ENCODE peak calls at places on chromosomes 7 and 10, in nine cellular contexts. One of them, this sample, is unnamed.
A peak's percentile ranks its signal among the peaks of the same experiment; 100 is the strongest.

GRCh38 chr10:106467506-106467905 is 697.0 kb downstream of the SORCS1 start:
- DNase-seq in HEK293T: no peak
- DNase-seq in stimulated activated CD4-positive, alpha-beta T cell treated with anti-CD3 and anti-CD28 coated beads, Interleukin-4, amount 100 ng/mL, for 1 hour: no peak
- DNase-seq in kidney tubule cell: no peak
- DNase-seq in M059J: peak; percentile 2
- DNase-seq in activated CD4-positive, alpha-beta T cell treated with anti-CD3 and anti-CD28 coated beads, Interleukin-2, amount 50 U/mL, for 1 hour: no peak
- DNase-seq in stimulated activated CD8-positive, alpha-beta memory T cell treated with anti-CD3 and anti-CD28 coated beads, Interleukin-7, amount 100 ng/mL, for 24 hours: no peak
- DNase-seq in activated effector memory CD4-positive, alpha-beta T cell treated with anti-CD3 and anti-CD28 coated beads, Interleukin-2, amount 50 U/mL, for 16 hours: no peak
- DNase-seq in NCI-H1105 treated with DMSO at 0.1 percent for 48 hours: no peak
- DNase-seq in this sample: no peak

GRCh38 chr7:20991544-20991943 is 204.9 kb upstream of the SP8 start:
- DNase-seq in stimulated activated CD8-positive, alpha-beta memory T cell treated with anti-CD3 and anti-CD28 coated beads, Interleukin-7, amount 100 ng/mL, for 24 hours: no peak
- DNase-seq in M059J: no peak
- DNase-seq in activated effector memory CD4-positive, alpha-beta T cell treated with anti-CD3 and anti-CD28 coated beads, Interleukin-2, amount 50 U/mL, for 16 hours: no peak
- DNase-seq in HEK293T: no peak
- DNase-seq in kidney tubule cell: no peak
- DNase-seq in stimulated activated CD4-positive, alpha-beta T cell treated with anti-CD3 and anti-CD28 coated beads, Interleukin-4, amount 100 ng/mL, for 1 hour: no peak
- DNase-seq in activated CD4-positive, alpha-beta T cell treated with anti-CD3 and anti-CD28 coated beads, Interleukin-2, amount 50 U/mL, for 1 hour: no peak
- DNase-seq in NCI-H1105 treated with DMSO at 0.1 percent for 48 hours: no peak
- DNase-seq in this sample: peak; percentile 27

GRCh38 chr7:104772405-104772821 is 241.6 kb upstream of the KMT2E start:
- DNase-seq in NCI-H1105 treated with DMSO at 0.1 percent for 48 hours: no peak
- DNase-seq in activated effector memory CD4-positive, alpha-beta T cell treated with anti-CD3 and anti-CD28 coated beads, Interleukin-2, amount 50 U/mL, for 16 hours: no peak
- DNase-seq in activated CD4-positive, alpha-beta T cell treated with anti-CD3 and anti-CD28 coated beads, Interleukin-2, amount 50 U/mL, for 1 hour: no peak
- DNase-seq in stimulated activated CD4-positive, alpha-beta T cell treated with anti-CD3 and anti-CD28 coated beads, Interleukin-4, amount 100 ng/mL, for 1 hour: no peak
- DNase-seq in M059J: no peak
- DNase-seq in stimulated activated CD8-positive, alpha-beta memory T cell treated with anti-CD3 and anti-CD28 coated beads, Interleukin-7, amount 100 ng/mL, for 24 hours: no peak
- DNase-seq in kidney tubule cell: no peak
- DNase-seq in HEK293T: no peak
- DNase-seq in this sample: no peak

GRCh38 chr10:62811159-62811875 is 4.8 kb downstream of the EGR2 start:
- DNase-seq in M059J: no peak
- DNase-seq in NCI-H1105 treated with DMSO at 0.1 percent for 48 hours: no peak
- DNase-seq in stimulated activated CD4-positive, alpha-beta T cell treated with anti-CD3 and anti-CD28 coated beads, Interleukin-4, amount 100 ng/mL, for 1 hour: peak; percentile 60
- DNase-seq in HEK293T: no peak
- DNase-seq in activated effector memory CD4-positive, alpha-beta T cell treated with anti-CD3 and anti-CD28 coated beads, Interleukin-2, amount 50 U/mL, for 16 hours: peak; percentile 89
- DNase-seq in activated CD4-positive, alpha-beta T cell treated with anti-CD3 and anti-CD28 coated beads, Interleukin-2, amount 50 U/mL, for 1 hour: peak; percentile 46
- DNase-seq in kidney tubule cell: no peak
- DNase-seq in stimulated activated CD8-positive, alpha-beta memory T cell treated with anti-CD3 and anti-CD28 coated beads, Interleukin-7, amount 100 ng/mL, for 24 hours: no peak
- DNase-seq in this sample: no peak

GRCh38 chr7:96084880-96085551 is 236.9 kb downstream of the SLC25A13 start:
- DNase-seq in M059J: peak; percentile 85
- DNase-seq in NCI-H1105 treated with DMSO at 0.1 percent for 48 hours: peak; percentile 92
- DNase-seq in activated effector memory CD4-positive, alpha-beta T cell treated with anti-CD3 and anti-CD28 coated beads, Interleukin-2, amount 50 U/mL, for 16 hours: no peak
- DNase-seq in stimulated activated CD4-positive, alpha-beta T cell treated with anti-CD3 and anti-CD28 coated beads, Interleukin-4, amount 100 ng/mL, for 1 hour: no peak
- DNase-seq in activated CD4-positive, alpha-beta T cell treated with anti-CD3 and anti-CD28 coated beads, Interleukin-2, amount 50 U/mL, for 1 hour: no peak
- DNase-seq in kidney tubule cell: peak; percentile 88
- DNase-seq in stimulated activated CD8-positive, alpha-beta memory T cell treated with anti-CD3 and anti-CD28 coated beads, Interleukin-7, amount 100 ng/mL, for 24 hours: no peak
- DNase-seq in HEK293T: no peak
- DNase-seq in this sample: peak; percentile 95

GRCh38 chr10:60048146-60048545 is 141.8 kb upstream of the CCDC6 start:
- DNase-seq in M059J: peak; percentile 27
- DNase-seq in kidney tubule cell: peak; percentile 61
- DNase-seq in activated CD4-positive, alpha-beta T cell treated with anti-CD3 and anti-CD28 coated beads, Interleukin-2, amount 50 U/mL, for 1 hour: no peak
- DNase-seq in activated effector memory CD4-positive, alpha-beta T cell treated with anti-CD3 and anti-CD28 coated beads, Interleukin-2, amount 50 U/mL, for 16 hours: no peak
- DNase-seq in HEK293T: peak; percentile 19
- DNase-seq in stimulated activated CD4-positive, alpha-beta T cell treated with anti-CD3 and anti-CD28 coated beads, Interleukin-4, amount 100 ng/mL, for 1 hour: no peak
- DNase-seq in stimulated activated CD8-positive, alpha-beta memory T cell treated with anti-CD3 and anti-CD28 coated beads, Interleukin-7, amount 100 ng/mL, for 24 hours: no peak
- DNase-seq in NCI-H1105 treated with DMSO at 0.1 percent for 48 hours: no peak
- DNase-seq in this sample: peak; percentile 51

GRCh38 chr7:128347573-128348147 is 4.0 kb upstream of the RBM28 start:
- DNase-seq in kidney tubule cell: peak; percentile 50
- DNase-seq in activated effector memory CD4-positive, alpha-beta T cell treated with anti-CD3 and anti-CD28 coated beads, Interleukin-2, amount 50 U/mL, for 16 hours: peak; percentile 83
- DNase-seq in stimulated activated CD8-positive, alpha-beta memory T cell treated with anti-CD3 and anti-CD28 coated beads, Interleukin-7, amount 100 ng/mL, for 24 hours: peak; percentile 39
- DNase-seq in HEK293T: peak; percentile 63
- DNase-seq in stimulated activated CD4-positive, alpha-beta T cell treated with anti-CD3 and anti-CD28 coated beads, Interleukin-4, amount 100 ng/mL, for 1 hour: peak; percentile 61
- DNase-seq in activated CD4-positive, alpha-beta T cell treated with anti-CD3 and anti-CD28 coated beads, Interleukin-2, amount 50 U/mL, for 1 hour: peak; percentile 41
- DNase-seq in M059J: peak; percentile 65
- DNase-seq in NCI-H1105 treated with DMSO at 0.1 percent for 48 hours: peak; percentile 39
- DNase-seq in this sample: peak; percentile 44

GRCh38 chr7:133545613-133546012 is 292.7 kb downstream of the EXOC4 start:
- DNase-seq in activated effector memory CD4-positive, alpha-beta T cell treated with anti-CD3 and anti-CD28 coated beads, Interleukin-2, amount 50 U/mL, for 16 hours: no peak
- DNase-seq in stimulated activated CD8-positive, alpha-beta memory T cell treated with anti-CD3 and anti-CD28 coated beads, Interleukin-7, amount 100 ng/mL, for 24 hours: no peak
- DNase-seq in HEK293T: no peak
- DNase-seq in activated CD4-positive, alpha-beta T cell treated with anti-CD3 and anti-CD28 coated beads, Interleukin-2, amount 50 U/mL, for 1 hour: no peak
- DNase-seq in NCI-H1105 treated with DMSO at 0.1 percent for 48 hours: no peak
- DNase-seq in M059J: peak; percentile 39
- DNase-seq in kidney tubule cell: no peak
- DNase-seq in stimulated activated CD4-positive, alpha-beta T cell treated with anti-CD3 and anti-CD28 coated beads, Interleukin-4, amount 100 ng/mL, for 1 hour: no peak
- DNase-seq in this sample: peak; percentile 42

GRCh38 chr7:134546903-134547737 is 1.8 kb upstream of the AKR1B15 start:
- DNase-seq in stimulated activated CD8-positive, alpha-beta memory T cell treated with anti-CD3 and anti-CD28 coated beads, Interleukin-7, amount 100 ng/mL, for 24 hours: peak; percentile 39
- DNase-seq in stimulated activated CD4-positive, alpha-beta T cell treated with anti-CD3 and anti-CD28 coated beads, Interleukin-4, amount 100 ng/mL, for 1 hour: peak; percentile 73
- DNase-seq in activated CD4-positive, alpha-beta T cell treated with anti-CD3 and anti-CD28 coated beads, Interleukin-2, amount 50 U/mL, for 1 hour: peak; percentile 69
- DNase-seq in kidney tubule cell: peak; percentile 63
- DNase-seq in NCI-H1105 treated with DMSO at 0.1 percent for 48 hours: peak; percentile 82
- DNase-seq in HEK293T: peak; percentile 22
- DNase-seq in activated effector memory CD4-positive, alpha-beta T cell treated with anti-CD3 and anti-CD28 coated beads, Interleukin-2, amount 50 U/mL, for 16 hours: peak; percentile 87
- DNase-seq in M059J: peak; percentile 66
- DNase-seq in this sample: peak; percentile 70

GRCh38 chr10:86086418-86086817 is 280.2 kb downstream of the GRID1 start:
- DNase-seq in stimulated activated CD8-positive, alpha-beta memory T cell treated with anti-CD3 and anti-CD28 coated beads, Interleukin-7, amount 100 ng/mL, for 24 hours: no peak
- DNase-seq in NCI-H1105 treated with DMSO at 0.1 percent for 48 hours: no peak
- DNase-seq in HEK293T: no peak
- DNase-seq in activated CD4-positive, alpha-beta T cell treated with anti-CD3 and anti-CD28 coated beads, Interleukin-2, amount 50 U/mL, for 1 hour: no peak
- DNase-seq in stimulated activated CD4-positive, alpha-beta T cell treated with anti-CD3 and anti-CD28 coated beads, Interleukin-4, amount 100 ng/mL, for 1 hour: no peak
- DNase-seq in kidney tubule cell: no peak
- DNase-seq in M059J: no peak
- DNase-seq in activated effector memory CD4-positive, alpha-beta T cell treated with anti-CD3 and anti-CD28 coated beads, Interleukin-2, amount 50 U/mL, for 16 hours: peak; percentile 14
- DNase-seq in this sample: no peak

GRCh38 chr7:158917818-158918217 is 61.5 kb downstream of the DYNC2I1 start:
- DNase-seq in M059J: no peak
- DNase-seq in NCI-H1105 treated with DMSO at 0.1 percent for 48 hours: no peak
- DNase-seq in kidney tubule cell: no peak
- DNase-seq in activated effector memory CD4-positive, alpha-beta T cell treated with anti-CD3 and anti-CD28 coated beads, Interleukin-2, amount 50 U/mL, for 16 hours: no peak
- DNase-seq in activated CD4-positive, alpha-beta T cell treated with anti-CD3 and anti-CD28 coated beads, Interleukin-2, amount 50 U/mL, for 1 hour: no peak
- DNase-seq in HEK293T: no peak
- DNase-seq in stimulated activated CD8-positive, alpha-beta memory T cell treated with anti-CD3 and anti-CD28 coated beads, Interleukin-7, amount 100 ng/mL, for 24 hours: no peak
- DNase-seq in stimulated activated CD4-positive, alpha-beta T cell treated with anti-CD3 and anti-CD28 coated beads, Interleukin-4, amount 100 ng/mL, for 1 hour: no peak
- DNase-seq in this sample: no peak

GRCh38 chr7:38316733-38317360 is 43.4 kb upstream of the TARP start:
- DNase-seq in activated effector memory CD4-positive, alpha-beta T cell treated with anti-CD3 and anti-CD28 coated beads, Interleukin-2, amount 50 U/mL, for 16 hours: no peak
- DNase-seq in NCI-H1105 treated with DMSO at 0.1 percent for 48 hours: no peak
- DNase-seq in stimulated activated CD8-positive, alpha-beta memory T cell treated with anti-CD3 and anti-CD28 coated beads, Interleukin-7, amount 100 ng/mL, for 24 hours: no peak
- DNase-seq in stimulated activated CD4-positive, alpha-beta T cell treated with anti-CD3 and anti-CD28 coated beads, Interleukin-4, amount 100 ng/mL, for 1 hour: no peak
- DNase-seq in HEK293T: no peak
- DNase-seq in activated CD4-positive, alpha-beta T cell treated with anti-CD3 and anti-CD28 coated beads, Interleukin-2, amount 50 U/mL, for 1 hour: no peak
- DNase-seq in kidney tubule cell: no peak
- DNase-seq in M059J: peak; percentile 64
- DNase-seq in this sample: no peak

GRCh38 chr7:134900430-134900876 is 85.9 kb upstream of the AGBL3 start:
- DNase-seq in stimulated activated CD4-positive, alpha-beta T cell treated with anti-CD3 and anti-CD28 coated beads, Interleukin-4, amount 100 ng/mL, for 1 hour: no peak
- DNase-seq in HEK293T: no peak
- DNase-seq in stimulated activated CD8-positive, alpha-beta memory T cell treated with anti-CD3 and anti-CD28 coated beads, Interleukin-7, amount 100 ng/mL, for 24 hours: no peak
- DNase-seq in activated CD4-positive, alpha-beta T cell treated with anti-CD3 and anti-CD28 coated beads, Interleukin-2, amount 50 U/mL, for 1 hour: no peak
- DNase-seq in kidney tubule cell: no peak
- DNase-seq in NCI-H1105 treated with DMSO at 0.1 percent for 48 hours: no peak
- DNase-seq in M059J: no peak
- DNase-seq in activated effector memory CD4-positive, alpha-beta T cell treated with anti-CD3 and anti-CD28 coated beads, Interleukin-2, amount 50 U/mL, for 16 hours: no peak
- DNase-seq in this sample: no peak

GRCh38 chr7:24877790-24878311 is 102.1 kb downstream of the OSBPL3 start:
- DNase-seq in activated effector memory CD4-positive, alpha-beta T cell treated with anti-CD3 and anti-CD28 coated beads, Interleukin-2, amount 50 U/mL, for 16 hours: no peak
- DNase-seq in kidney tubule cell: peak; percentile 11
- DNase-seq in activated CD4-positive, alpha-beta T cell treated with anti-CD3 and anti-CD28 coated beads, Interleukin-2, amount 50 U/mL, for 1 hour: no peak
- DNase-seq in HEK293T: no peak
- DNase-seq in stimulated activated CD8-positive, alpha-beta memory T cell treated with anti-CD3 and anti-CD28 coated beads, Interleukin-7, amount 100 ng/mL, for 24 hours: no peak
- DNase-seq in NCI-H1105 treated with DMSO at 0.1 percent for 48 hours: no peak
- DNase-seq in stimulated activated CD4-positive, alpha-beta T cell treated with anti-CD3 and anti-CD28 coated beads, Interleukin-4, amount 100 ng/mL, for 1 hour: no peak
- DNase-seq in M059J: no peak
- DNase-seq in this sample: no peak

GRCh38 chr10:9814285-9814866 is 1203.3 kb upstream of the CELF2 start:
- DNase-seq in stimulated activated CD8-positive, alpha-beta memory T cell treated with anti-CD3 and anti-CD28 coated beads, Interleukin-7, amount 100 ng/mL, for 24 hours: no peak
- DNase-seq in activated CD4-positive, alpha-beta T cell treated with anti-CD3 and anti-CD28 coated beads, Interleukin-2, amount 50 U/mL, for 1 hour: no peak
- DNase-seq in stimulated activated CD4-positive, alpha-beta T cell treated with anti-CD3 and anti-CD28 coated beads, Interleukin-4, amount 100 ng/mL, for 1 hour: no peak
- DNase-seq in activated effector memory CD4-positive, alpha-beta T cell treated with anti-CD3 and anti-CD28 coated beads, Interleukin-2, amount 50 U/mL, for 16 hours: no peak
- DNase-seq in kidney tubule cell: peak; percentile 13
- DNase-seq in M059J: no peak
- DNase-seq in NCI-H1105 treated with DMSO at 0.1 percent for 48 hours: no peak
- DNase-seq in HEK293T: no peak
- DNase-seq in this sample: no peak

GRCh38 chr10:37975407-37975991 is 948 bp downstream of the ZNF25 start:
- DNase-seq in NCI-H1105 treated with DMSO at 0.1 percent for 48 hours: peak; percentile 32
- DNase-seq in stimulated activated CD8-positive, alpha-beta memory T cell treated with anti-CD3 and anti-CD28 coated beads, Interleukin-7, amount 100 ng/mL, for 24 hours: no peak
- DNase-seq in HEK293T: no peak
- DNase-seq in stimulated activated CD4-positive, alpha-beta T cell treated with anti-CD3 and anti-CD28 coated beads, Interleukin-4, amount 100 ng/mL, for 1 hour: no peak
- DNase-seq in activated CD4-positive, alpha-beta T cell treated with anti-CD3 and anti-CD28 coated beads, Interleukin-2, amount 50 U/mL, for 1 hour: no peak
- DNase-seq in M059J: peak; percentile 4
- DNase-seq in activated effector memory CD4-positive, alpha-beta T cell treated with anti-CD3 and anti-CD28 coated beads, Interleukin-2, amount 50 U/mL, for 16 hours: no peak
- DNase-seq in kidney tubule cell: peak; percentile 27
- DNase-seq in this sample: peak; percentile 12

GRCh38 chr10:31129261-31129660 is 97.6 kb upstream of the ZNF438 start:
- DNase-seq in activated effector memory CD4-positive, alpha-beta T cell treated with anti-CD3 and anti-CD28 coated beads, Interleukin-2, amount 50 U/mL, for 16 hours: no peak
- DNase-seq in stimulated activated CD8-positive, alpha-beta memory T cell treated with anti-CD3 and anti-CD28 coated beads, Interleukin-7, amount 100 ng/mL, for 24 hours: no peak
- DNase-seq in HEK293T: no peak
- DNase-seq in kidney tubule cell: peak; percentile 72
- DNase-seq in stimulated activated CD4-positive, alpha-beta T cell treated with anti-CD3 and anti-CD28 coated beads, Interleukin-4, amount 100 ng/mL, for 1 hour: no peak
- DNase-seq in M059J: peak; percentile 48
- DNase-seq in NCI-H1105 treated with DMSO at 0.1 percent for 48 hours: no peak
- DNase-seq in activated CD4-positive, alpha-beta T cell treated with anti-CD3 and anti-CD28 coated beads, Interleukin-2, amount 50 U/mL, for 1 hour: no peak
- DNase-seq in this sample: peak; percentile 30

GRCh38 chr10:14659626-14660196 is 115.0 kb downstream of the FAM107B start:
- DNase-seq in kidney tubule cell: no peak
- DNase-seq in stimulated activated CD4-positive, alpha-beta T cell treated with anti-CD3 and anti-CD28 coated beads, Interleukin-4, amount 100 ng/mL, for 1 hour: peak; percentile 38
- DNase-seq in NCI-H1105 treated with DMSO at 0.1 percent for 48 hours: no peak
- DNase-seq in HEK293T: no peak
- DNase-seq in M059J: no peak
- DNase-seq in activated CD4-positive, alpha-beta T cell treated with anti-CD3 and anti-CD28 coated beads, Interleukin-2, amount 50 U/mL, for 1 hour: peak; percentile 47
- DNase-seq in activated effector memory CD4-positive, alpha-beta T cell treated with anti-CD3 and anti-CD28 coated beads, Interleukin-2, amount 50 U/mL, for 16 hours: peak; percentile 80
- DNase-seq in stimulated activated CD8-positive, alpha-beta memory T cell treated with anti-CD3 and anti-CD28 coated beads, Interleukin-7, amount 100 ng/mL, for 24 hours: peak; percentile 21
- DNase-seq in this sample: no peak

This sample was measured in bronchial epithelial cell.